ENCODE peak calls at places on chromosomes 16 and 17, in nine cellular contexts. H is fibroblast of gingiva, J is epithelial cell of esophagus, U is nucleus accumbens, K is AG10803, Y is GM23248, C is DMS53, S is T47D, N is A549. L is an unnamed sample.

GRCh38 chr17:63470116-63470515 is 6.7 kb upstream of the ACE start:
- DNase-seq in H (no peak), J (no peak), U (no peak), K (no peak), Y (no peak), C (no peak), S (no peak), N (no peak), L (no peak)

GRCh38 chr17:38575781-38576180 is 30.0 kb downstream of the SRCIN1 start:
- DNase-seq in H (no peak), J (peak), U (no peak), K (peak), Y (peak), C (no peak), S (no peak), N (no peak), L (no peak)

GRCh38 chr16:336269-336668 is 16.3 kb downstream of the AXIN1 start:
- DNase-seq in H (no peak), J (no peak), U (no peak), K (no peak), Y (no peak), C (no peak), S (no peak), N (no peak), L (no peak)

GRCh38 chr16:28918698-28919097 is 6.3 kb downstream of the RABEP2 start:
- DNase-seq in H (no peak), J (no peak), U (no peak), K (no peak), Y (no peak), C (no peak), S (no peak), N (no peak), L (no peak)

GRCh38 chr16:930511-930910 is 40.3 kb downstream of the LMF1 start:
- DNase-seq in H (no peak), J (no peak), U (no peak), K (no peak), Y (no peak), C (no peak), S (no peak), N (no peak), L (no peak)

GRCh38 chr17:49739662-49740271 is 24.2 kb downstream of the FAM117A start:
- DNase-seq in H (no peak), J (peak), U (no peak), K (no peak), Y (no peak), C (peak), S (no peak), N (no peak), L (no peak)

GRCh38 chr17:81601525-81602120 is 35.3 kb downstream of the NPLOC4 start:
- DNase-seq in H (peak), J (peak), U (no peak), K (peak), Y (peak), C (peak), S (peak), N (peak), L (peak)

GRCh38 chr16:51762081-51762995 is 611.3 kb upstream of the SALL1 start:
- DNase-seq in H (peak), J (peak), U (peak), K (peak), Y (peak), C (peak), S (peak), N (peak), L (peak)

GRCh38 chr17:22286337-22287041 is 594.2 kb downstream of the KCNJ18 start:
- DNase-seq in H (no peak), J (no peak), U (no peak), K (no peak), Y (no peak), C (no peak), S (no peak), N (no peak), L (no peak)

GRCh38 chr16:88208112-88208511 is 174.6 kb upstream of the ZNF469 start:
- DNase-seq in H (no peak), J (no peak), U (no peak), K (no peak), Y (no peak), C (no peak), S (no peak), N (no peak), L (no peak)

GRCh38 chr16:88768041-88768876 is 16.8 kb downstream of the PIEZO1 start:
- DNase-seq in H (peak), J (no peak), U (peak), K (peak), Y (peak), C (no peak), S (peak), N (no peak), L (no peak)

GRCh38 chr17:73401911-73402310 is 90.1 kb upstream of the CDC42EP4 start:
- DNase-seq in H (no peak), J (no peak), U (peak), K (no peak), Y (no peak), C (peak), S (no peak), N (no peak), L (peak)

GRCh38 chr16:59385953-59386352 is 651.8 kb upstream of the GOT2 start:
- DNase-seq in H (peak), J (no peak), U (no peak), K (peak), Y (peak), C (no peak), S (no peak), N (no peak), L (peak)

GRCh38 chr17:2214887-2215615 is 88.5 kb downstream of the SMG6 start:
- DNase-seq in H (peak), J (no peak), U (no peak), K (peak), Y (peak), C (no peak), S (no peak), N (no peak), L (peak)

GRCh38 chr16:56389554-56389953 is 35.8 kb downstream of the AMFR start:
- DNase-seq in H (peak), J (peak), U (no peak), K (peak), Y (peak), C (no peak), S (no peak), N (peak), L (peak)

GRCh38 chr16:66623755-66624154 is 19.3 kb downstream of the CMTM3 start:
- DNase-seq in H (peak), J (no peak), U (no peak), K (no peak), Y (no peak), C (no peak), S (no peak), N (no peak), L (no peak)

GRCh38 chr17:77523562-77523961 is 382.8 kb downstream of the SEC14L1 start:
- DNase-seq in H (no peak), J (no peak), U (no peak), K (no peak), Y (no peak), C (no peak), S (no peak), N (no peak), L (no peak)

GRCh38 chr16:46743232-46743719 is 4.9 kb downstream of the MYLK3 start:
- DNase-seq in H (no peak), J (peak), U (no peak), K (peak), Y (peak), C (peak), S (peak), N (no peak), L (peak)

GRCh38 chr16:29198731-29199521 is 207.6 kb downstream of the NPIPB11 start:
- DNase-seq in H (no peak), J (no peak), U (no peak), K (no peak), Y (peak), C (no peak), S (no peak), N (no peak), L (no peak)

GRCh38 chr17:17890773-17891759 is 54.3 kb upstream of the SREBF1 start:
- DNase-seq in H (peak), J (peak), U (no peak), K (peak), Y (peak), C (peak), S (peak), N (peak), L (peak)

GRCh38 chr17:55451203-55451641 is 29.6 kb upstream of the MMD start:
- DNase-seq in H (peak), J (no peak), U (no peak), K (peak), Y (peak), C (peak), S (no peak), N (peak), L (no peak)

GRCh38 chr16:71409038-71409775 is 32.6 kb downstream of the TLE7 start:
- DNase-seq in H (no peak), J (no peak), U (no peak), K (no peak), Y (no peak), C (no peak), S (no peak), N (no peak), L (no peak)

GRCh38 chr17:76598004-76598439 is 12.4 kb upstream of the ST6GALNAC2 start:
- DNase-seq in H (no peak), J (no peak), U (peak), K (no peak), Y (no peak), C (peak), S (no peak), N (no peak), L (no peak)

GRCh38 chr17:9138161-9138717 is 116.9 kb downstream of the NTN1 start:
- DNase-seq in H (no peak), J (no peak), U (no peak), K (peak), Y (no peak), C (no peak), S (no peak), N (no peak), L (no peak)

GRCh38 chr16:5633845-5634440 is 536.3 kb upstream of the EEF2KMT start:
- DNase-seq in H (no peak), J (peak), U (no peak), K (no peak), Y (peak), C (peak), S (peak), N (peak), L (peak)

GRCh38 chr16:57061084-57061905 is 31.1 kb upstream of the CPNE2 start:
- DNase-seq in H (peak), J (peak), U (peak), K (peak), Y (peak), C (no peak), S (peak), N (no peak), L (peak)

GRCh38 chr17:77553459-77554066 is 404.9 kb upstream of the TNRC6C start:
- DNase-seq in H (no peak), J (no peak), U (no peak), K (no peak), Y (no peak), C (no peak), S (no peak), N (no peak), L (no peak)